ENCODE peak calls at places on chromosomes 5 and 9, in five cellular contexts. R, O, C, A and D are unnamed samples.

GRCh38 chr5:78610163-78610583 is 38.4 kb downstream of the LHFPL2 start:
- DNase-seq in R (no peak), O (no peak), C (no peak), A (no peak), D (no peak)

GRCh38 chr5:73292816-73293459 is 119.9 kb downstream of the TMEM174 start:
- DNase-seq in C (no peak), A (no peak), O (no peak), R (no peak), D (no peak)

GRCh38 chr9:36029765-36030528 is 6.8 kb upstream of the RECK start:
- DNase-seq in C (no peak), R (no peak), A (no peak), O (no peak), D (no peak)

GRCh38 chr9:16824545-16825041 is 45.9 kb downstream of the BNC2 start:
- DNase-seq in O (peak), C (no peak), R (no peak), A (no peak), D (no peak)

GRCh38 chr5:98927242-98927987 is 1.4 kb downstream of the CHD1 start:
- DNase-seq in O (no peak), R (no peak), C (peak), A (no peak), D (no peak)

GRCh38 chr5:14806452-14806851 is 65.1 kb downstream of the ANKH start:
- DNase-seq in C (peak), O (no peak), R (peak), A (peak), D (no peak)

GRCh38 chr5:2038337-2039179 is 155.8 kb upstream of the IRX4 start:
- DNase-seq in C (peak), R (peak), O (peak), A (peak), D (peak)

GRCh38 chr5:68379275-68380026 is 163.9 kb downstream of the PIK3R1 start:
- DNase-seq in C (no peak), A (no peak), R (no peak), O (no peak), D (no peak)

GRCh38 chr9:1759901-1760300 is 255.2 kb upstream of the SMARCA2 start:
- DNase-seq in R (no peak), O (no peak), A (no peak), C (no peak), D (no peak)

GRCh38 chr9:31542384-31543055 is 841.9 kb upstream of the ACO1 start:
- DNase-seq in R (no peak), A (no peak), O (peak), C (no peak), D (no peak)

GRCh38 chr5:126812199-126812570 is 35.2 kb downstream of the LMNB1 start:
- DNase-seq in O (no peak), R (no peak), C (no peak), A (no peak), D (no peak)

GRCh38 chr9:93159601-93160418 is 24.1 kb upstream of the WNK2 start:
- DNase-seq in O (peak), A (peak), R (peak), C (peak), D (peak)

GRCh38 chr5:151406322-151406947 is 41.0 kb upstream of the SLC36A1 start:
- DNase-seq in C (no peak), A (no peak), R (no peak), O (no peak), D (no peak)

GRCh38 chr9:134360897-134361296 is 34.6 kb downstream of the RXRA start:
- DNase-seq in C (peak), O (no peak), A (no peak), R (peak), D (no peak)

GRCh38 chr9:125549465-125550215 is 157.4 kb downstream of the MAPKAP1 start:
- DNase-seq in A (peak), C (no peak), O (peak), R (no peak), D (peak)

GRCh38 chr9:134135343-134136116 is at the start of gene WDR5:
- DNase-seq in O (peak), C (peak), R (peak), A (peak), D (peak)

GRCh38 chr5:100840364-100840763 is 62.7 kb downstream of the ST8SIA4 start:
- DNase-seq in R (no peak), C (no peak), O (no peak), A (no peak), D (no peak)

GRCh38 chr5:126053630-126054029 is 369.6 kb upstream of the GRAMD2B start:
- DNase-seq in O (peak), C (no peak), R (no peak), A (no peak), D (no peak)